ENCODE peak calls at places on chromosome 3, in five cellular contexts. One of them, this sample, is unnamed.

GRCh38 chr3:157438371-157438735 is 1.7 kb downstream of the PTX3 start:
- DNase-seq in cardiac muscle cell: peak; percentile 60
- DNase-seq in K562: no peak
- DNase-seq in upper lobe of right lung: no peak
- DNase-seq in breast epithelium: no peak
- DNase-seq in this sample: no peak

GRCh38 chr3:128492353-128493220 is at the start of gene GATA2:
- DNase-seq in upper lobe of right lung: peak; percentile 66
- DNase-seq in cardiac muscle cell: no peak
- DNase-seq in K562: no peak
- DNase-seq in breast epithelium: no peak
- DNase-seq in this sample: no peak

GRCh38 chr3:23702198-23702597 is 103.6 kb upstream of the UBE2E1 start:
- DNase-seq in K562: no peak
- DNase-seq in upper lobe of right lung: no peak
- DNase-seq in cardiac muscle cell: no peak
- DNase-seq in breast epithelium: no peak
- DNase-seq in this sample: no peak

GRCh38 chr3:184652465-184652864 is 59.4 kb downstream of the MAGEF1 start:
- DNase-seq in cardiac muscle cell: peak; percentile 60
- DNase-seq in upper lobe of right lung: no peak
- DNase-seq in breast epithelium: no peak
- DNase-seq in K562: no peak
- DNase-seq in this sample: no peak

GRCh38 chr3:71454513-71455423 is 128.8 kb downstream of the FOXP1 start:
- DNase-seq in upper lobe of right lung: no peak
- DNase-seq in K562: no peak
- DNase-seq in cardiac muscle cell: no peak
- DNase-seq in breast epithelium: no peak
- DNase-seq in this sample: no peak

GRCh38 chr3:160159806-160160205 is 65.4 kb upstream of the C3orf80 start:
- DNase-seq in K562: no peak
- DNase-seq in cardiac muscle cell: no peak
- DNase-seq in breast epithelium: no peak
- DNase-seq in upper lobe of right lung: no peak
- DNase-seq in this sample: no peak

GRCh38 chr3:13494463-13495350 is 14.6 kb downstream of the HDAC11 start:
- DNase-seq in breast epithelium: no peak
- DNase-seq in upper lobe of right lung: peak; percentile 51
- DNase-seq in cardiac muscle cell: peak; percentile 50
- DNase-seq in K562: peak; percentile 64
- DNase-seq in this sample: no peak

GRCh38 chr3:175651716-175652115 is 792.6 kb downstream of the NAALADL2 start:
- DNase-seq in cardiac muscle cell: no peak
- DNase-seq in breast epithelium: no peak
- DNase-seq in upper lobe of right lung: no peak
- DNase-seq in K562: no peak
- DNase-seq in this sample: no peak

GRCh38 chr3:105177558-105177957 is 189.2 kb upstream of the ALCAM start:
- DNase-seq in upper lobe of right lung: no peak
- DNase-seq in cardiac muscle cell: no peak
- DNase-seq in breast epithelium: no peak
- DNase-seq in K562: no peak
- DNase-seq in this sample: no peak

GRCh38 chr3:124059580-124059979 is 67.7 kb upstream of the ROPN1 start:
- DNase-seq in breast epithelium: no peak
- DNase-seq in upper lobe of right lung: no peak
- DNase-seq in K562: no peak
- DNase-seq in cardiac muscle cell: peak; percentile 62
- DNase-seq in this sample: no peak

GRCh38 chr3:152268501-152269422 is at the start of gene MBNL1:
- DNase-seq in breast epithelium: peak; percentile 62
- DNase-seq in upper lobe of right lung: peak; percentile 91
- DNase-seq in K562: peak; percentile 70
- DNase-seq in cardiac muscle cell: peak; percentile 87
- DNase-seq in this sample: peak; percentile 78

GRCh38 chr3:122305818-122306621 is 19.0 kb upstream of the CSTA start:
- DNase-seq in breast epithelium: no peak
- DNase-seq in upper lobe of right lung: no peak
- DNase-seq in K562: no peak
- DNase-seq in cardiac muscle cell: peak; percentile 9
- DNase-seq in this sample: no peak

GRCh38 chr3:149507491-149508324 is 33.2 kb downstream of the TM4SF4 start:
- DNase-seq in K562: no peak
- DNase-seq in cardiac muscle cell: peak; percentile 72
- DNase-seq in breast epithelium: no peak
- DNase-seq in upper lobe of right lung: no peak
- DNase-seq in this sample: no peak

GRCh38 chr3:196168808-196169391 is 42.3 kb downstream of the ZDHHC19 start:
- DNase-seq in cardiac muscle cell: no peak
- DNase-seq in upper lobe of right lung: no peak
- DNase-seq in K562: no peak
- DNase-seq in breast epithelium: no peak
- DNase-seq in this sample: no peak

GRCh38 chr3:97487587-97487986 is 277.0 kb upstream of the ARL6 start:
- DNase-seq in K562: no peak
- DNase-seq in upper lobe of right lung: no peak
- DNase-seq in breast epithelium: no peak
- DNase-seq in cardiac muscle cell: no peak
- DNase-seq in this sample: no peak

GRCh38 chr3:46853441-46854410 is 9.5 kb downstream of the MYL3 start:
- DNase-seq in breast epithelium: peak; percentile 36
- DNase-seq in cardiac muscle cell: no peak
- DNase-seq in upper lobe of right lung: peak; percentile 45
- DNase-seq in K562: no peak
- DNase-seq in this sample: peak; percentile 4

GRCh38 chr3:193869221-193870201 is 266.4 kb upstream of the HES1 start:
- DNase-seq in K562: peak; percentile 33
- DNase-seq in breast epithelium: peak; percentile 58
- DNase-seq in upper lobe of right lung: no peak
- DNase-seq in cardiac muscle cell: peak; percentile 81
- DNase-seq in this sample: no peak

GRCh38 chr3:14554715-14555114 is 14.6 kb upstream of the GRIP2 start:
- DNase-seq in upper lobe of right lung: no peak
- DNase-seq in K562: no peak
- DNase-seq in breast epithelium: no peak
- DNase-seq in cardiac muscle cell: no peak
- DNase-seq in this sample: no peak

GRCh38 chr3:20914260-20914659 is 728.3 kb upstream of the SGO1 start:
- DNase-seq in cardiac muscle cell: no peak
- DNase-seq in K562: no peak
- DNase-seq in breast epithelium: no peak
- DNase-seq in upper lobe of right lung: no peak
- DNase-seq in this sample: no peak
- H3K9me3 ChIP-seq in cardiac muscle cell: no peaks in the 10 kb centered on the region
- H3K9me3 ChIP-seq in K562: peaks cover 4% of the 10 kb centered on the region
- H3K9me3 ChIP-seq in breast epithelium: no peaks in the 10 kb centered on the region
- H3K9me3 ChIP-seq in upper lobe of right lung: peaks cover 6% of the 10 kb centered on the region
- H3K9me3 ChIP-seq in this sample: no peaks in the 10 kb centered on the region

GRCh38 chr3:51559961-51560360 is 21.4 kb downstream of the RAD54L2 start:
- DNase-seq in upper lobe of right lung: no peak
- DNase-seq in K562: no peak
- DNase-seq in cardiac muscle cell: no peak
- DNase-seq in breast epithelium: no peak
- DNase-seq in this sample: no peak
- H3K9me3 ChIP-seq in upper lobe of right lung: no peaks in the 10 kb centered on the region
- H3K9me3 ChIP-seq in K562: no peaks in the 10 kb centered on the region
- H3K9me3 ChIP-seq in cardiac muscle cell: no peaks in the 10 kb centered on the region
- H3K9me3 ChIP-seq in breast epithelium: no peaks in the 10 kb centered on the region
- H3K9me3 ChIP-seq in this sample: no peaks in the 10 kb centered on the region

DNA sequence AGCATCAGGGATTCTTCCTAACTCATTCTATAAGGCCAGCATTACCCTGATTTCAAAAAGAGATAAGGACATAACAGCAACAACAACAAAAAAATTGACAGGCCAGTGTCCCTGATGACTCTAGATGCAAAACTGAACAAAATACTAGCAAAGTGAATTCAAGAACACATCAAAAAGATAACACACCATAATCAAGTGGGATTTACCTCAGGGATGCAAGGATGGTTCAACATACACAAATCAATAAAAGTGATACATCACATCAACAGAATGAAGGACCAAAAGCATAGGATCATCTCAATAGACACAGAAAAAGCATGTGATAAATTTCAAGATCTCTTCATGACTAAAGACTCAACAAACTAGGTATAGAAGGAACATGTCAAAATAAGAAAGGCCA is 119.6 kb downstream of the STT3B start:
- DNase-seq in upper lobe of right lung: no peak
- DNase-seq in breast epithelium: no peak
- DNase-seq in K562: no peak
- DNase-seq in cardiac muscle cell: no peak
- DNase-seq in this sample: no peak
- H3K9me3 ChIP-seq in upper lobe of right lung: peaks cover 45% of the 10 kb centered on the region
- H3K9me3 ChIP-seq in breast epithelium: peaks cover 78% of the 10 kb centered on the region
- H3K9me3 ChIP-seq in K562: peaks cover 24% of the 10 kb centered on the region
- H3K9me3 ChIP-seq in cardiac muscle cell: no peaks in the 10 kb centered on the region
- H3K9me3 ChIP-seq in this sample: peaks cover 30% of the 10 kb centered on the region

GRCh38 chr3:136903899-136904298 is 41.9 kb downstream of the NCK1 start:
- DNase-seq in K562: no peak
- DNase-seq in upper lobe of right lung: no peak
- DNase-seq in breast epithelium: no peak
- DNase-seq in cardiac muscle cell: no peak
- DNase-seq in this sample: no peak
- H3K9me3 ChIP-seq in K562: no peaks in the 10 kb centered on the region
- H3K9me3 ChIP-seq in upper lobe of right lung: peaks cover 12% of the 10 kb centered on the region
- H3K9me3 ChIP-seq in breast epithelium: peaks cover 28% of the 10 kb centered on the region
- H3K9me3 ChIP-seq in cardiac muscle cell: no peaks in the 10 kb centered on the region
- H3K9me3 ChIP-seq in this sample: no peaks in the 10 kb centered on the region

GRCh38 chr3:7658294-7658693 is 797.4 kb downstream of the GRM7 start:
- DNase-seq in upper lobe of right lung: no peak
- DNase-seq in breast epithelium: no peak
- DNase-seq in cardiac muscle cell: peak; percentile 72
- DNase-seq in K562: no peak
- DNase-seq in this sample: no peak

GRCh38 chr3:7657214-7658112 is 796.5 kb downstream of the GRM7 start:
- DNase-seq in breast epithelium: no peak
- DNase-seq in upper lobe of right lung: no peak
- DNase-seq in cardiac muscle cell: peak; percentile 63
- DNase-seq in K562: no peak
- DNase-seq in this sample: no peak
- H3K9me3 ChIP-seq in breast epithelium: no peaks in the 10 kb centered on the region
- H3K9me3 ChIP-seq in upper lobe of right lung: no peaks in the 10 kb centered on the region
- H3K9me3 ChIP-seq in cardiac muscle cell: no peaks in the 10 kb centered on the region
- H3K9me3 ChIP-seq in K562: no peaks in the 10 kb centered on the region
- H3K9me3 ChIP-seq in this sample: no peaks in the 10 kb centered on the region

DNA sequence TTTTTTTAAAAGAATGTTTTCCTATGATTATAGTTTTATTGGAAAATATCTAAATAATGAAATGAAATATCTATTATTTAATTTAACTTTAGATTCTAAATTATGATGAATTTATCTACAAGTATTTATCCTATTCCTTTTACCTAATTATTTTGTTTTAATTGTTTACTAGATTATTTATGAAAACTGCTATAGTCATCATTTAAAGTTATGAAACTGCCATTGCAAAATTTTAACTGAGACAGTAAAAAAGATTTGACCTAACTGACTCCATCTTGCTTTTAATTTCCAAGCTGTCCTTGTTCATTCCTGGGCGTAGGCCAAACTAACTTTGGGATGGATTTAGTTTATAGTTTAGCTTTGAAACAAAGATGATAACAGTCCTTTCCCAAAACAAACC is 25.9 kb upstream of the FAM3D start:
- DNase-seq in breast epithelium: no peak
- DNase-seq in upper lobe of right lung: no peak
- DNase-seq in cardiac muscle cell: no peak
- DNase-seq in K562: no peak
- DNase-seq in this sample: no peak
- H3K9me3 ChIP-seq in breast epithelium: peaks cover 7% of the 10 kb centered on the region
- H3K9me3 ChIP-seq in upper lobe of right lung: no peaks in the 10 kb centered on the region
- H3K9me3 ChIP-seq in cardiac muscle cell: peaks cover 6% of the 10 kb centered on the region
- H3K9me3 ChIP-seq in K562: no peaks in the 10 kb centered on the region
- H3K9me3 ChIP-seq in this sample: no peaks in the 10 kb centered on the region

DNA sequence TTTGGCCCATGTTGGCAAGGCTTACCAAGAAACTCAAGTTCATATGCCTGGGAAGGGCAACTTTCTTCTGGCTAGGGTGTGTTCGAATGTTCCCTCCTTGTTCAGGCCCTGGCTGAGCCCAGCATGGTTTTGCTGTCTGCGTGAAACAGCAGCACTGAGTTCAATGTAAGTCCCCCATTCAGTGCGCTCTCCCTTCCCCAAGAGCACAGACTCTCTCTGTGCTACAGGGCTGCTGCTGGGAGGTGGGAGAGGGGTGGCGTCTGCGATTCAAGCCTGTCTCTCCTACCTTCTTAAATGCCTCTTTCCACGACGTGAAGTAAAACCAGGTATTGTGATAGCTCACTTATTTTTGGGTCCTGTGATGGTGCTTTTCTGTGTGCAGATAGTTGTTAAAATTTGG is 289.3 kb upstream of the GOLIM4 start:
- DNase-seq in K562: no peak
- DNase-seq in cardiac muscle cell: no peak
- DNase-seq in upper lobe of right lung: no peak
- DNase-seq in breast epithelium: no peak
- DNase-seq in this sample: no peak
- H3K9me3 ChIP-seq in K562: no peaks in the 10 kb centered on the region
- H3K9me3 ChIP-seq in cardiac muscle cell: no peaks in the 10 kb centered on the region
- H3K9me3 ChIP-seq in upper lobe of right lung: no peaks in the 10 kb centered on the region
- H3K9me3 ChIP-seq in breast epithelium: no peaks in the 10 kb centered on the region
- H3K9me3 ChIP-seq in this sample: no peaks in the 10 kb centered on the region

GRCh38 chr3:44734646-44735168 is 5.3 kb downstream of the ZNF501 start:
- DNase-seq in cardiac muscle cell: no peak
- DNase-seq in upper lobe of right lung: no peak
- DNase-seq in breast epithelium: no peak
- DNase-seq in K562: no peak
- DNase-seq in this sample: no peak

DNA sequence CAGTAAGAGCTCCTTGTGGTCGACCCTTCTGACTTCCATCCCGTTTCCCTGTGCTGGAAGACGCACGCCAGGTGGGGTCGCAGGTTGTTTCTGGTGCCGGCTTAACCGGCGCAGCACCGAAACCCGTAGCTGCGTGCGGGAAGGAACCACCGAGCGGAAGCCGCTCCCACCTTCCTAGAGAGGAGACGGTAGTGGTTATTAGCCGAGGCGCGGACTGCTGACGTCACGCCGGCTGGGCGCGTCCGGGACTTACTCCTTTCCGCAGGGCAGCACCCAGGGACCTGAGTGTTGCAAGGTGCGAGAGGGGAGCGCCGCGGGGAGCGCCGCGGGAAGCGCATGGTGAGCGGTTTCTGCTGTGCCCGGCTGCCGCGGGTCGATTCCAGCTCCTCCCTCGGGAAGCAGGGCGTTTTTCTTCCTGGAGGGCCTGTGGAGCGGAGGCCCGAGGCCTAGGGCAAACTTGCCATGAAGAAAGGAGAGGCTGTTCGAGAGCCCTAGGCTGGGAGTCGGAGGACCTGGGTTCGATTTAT is at the start of gene ZNF501:
- DNase-seq in cardiac muscle cell: peak; percentile 97
- DNase-seq in K562: peak; percentile 92
- DNase-seq in breast epithelium: peak; percentile 86
- DNase-seq in upper lobe of right lung: peak; percentile 97
- DNase-seq in this sample: peak; percentile 72
- H3K9me3 ChIP-seq in cardiac muscle cell: no peaks in the 10 kb centered on the region
- H3K9me3 ChIP-seq in K562: peaks cover 21% of the 10 kb centered on the region
- H3K9me3 ChIP-seq in breast epithelium: peaks cover 83% of the 10 kb centered on the region
- H3K9me3 ChIP-seq in upper lobe of right lung: peaks cover 67% of the 10 kb centered on the region
- H3K9me3 ChIP-seq in this sample: peaks cover 29% of the 10 kb centered on the region